ENCODE peak calls at places on chromosomes 13 and 19, in five cellular contexts. V is upper lobe of left lung, C is K562, O is HepG2, N is GM12878. P is an unnamed sample.

GRCh38 chr13:52738719-52739467 is 727 bp downstream of the CNMD start:
- ATAC-seq in C (peak; percentile 93), O (peak; percentile 92), V (peak; percentile 44), N (peak; percentile 68), P (no peak)

GRCh38 chr13:75326173-75327131 is 155.5 kb downstream of the TBC1D4 start:
- ATAC-seq in V (peak; percentile 70), N (peak; percentile 89), O (no peak), C (peak; percentile 85), P (no peak)

GRCh38 chr13:112220925-112221324 is 154.0 kb downstream of the SOX1 start:
- ATAC-seq in C (no peak), N (no peak), O (no peak), V (no peak), P (no peak)

GRCh38 chr19:29872224-29872731 is 60.5 kb downstream of the CCNE1 start:
- ATAC-seq in N (no peak), C (peak; percentile 75), O (no peak), V (no peak), P (no peak)

GRCh38 chr13:45916859-45917418 is 65.4 kb upstream of the SIAH3 start:
- ATAC-seq in V (no peak), O (no peak), C (no peak), N (no peak), P (no peak)

GRCh38 chr19:32238076-32238475 is 107.3 kb upstream of the ZNF507 start:
- ATAC-seq in C (no peak), N (peak; percentile 72), V (no peak), O (no peak), P (no peak)

GRCh38 chr19:16069813-16070365 is 6.4 kb upstream of the TPM4 start:
- ATAC-seq in O (peak; percentile 14), N (no peak), C (peak; percentile 26), V (no peak), P (peak; percentile 0)

GRCh38 chr13:27266937-27267336 is 3.7 kb upstream of the RASL11A start:
- ATAC-seq in C (no peak), O (no peak), V (no peak), N (no peak), P (no peak)

GRCh38 chr13:106287351-106287750 is 248.1 kb downstream of the EFNB2 start:
- ATAC-seq in C (no peak), O (no peak), N (no peak), V (no peak), P (no peak)

GRCh38 chr13:46748300-46748699 is 48.7 kb downstream of the ESD start:
- ATAC-seq in N (no peak), O (no peak), V (no peak), C (no peak), P (no peak)

GRCh38 chr19:38152461-38153379 is 71.3 kb downstream of the DPF1 start:
- ATAC-seq in O (no peak), V (no peak), N (no peak), C (peak; percentile 83), P (no peak)

GRCh38 chr19:41928221-41928683 is at the start of gene ERFL:
- ATAC-seq in C (peak; percentile 70), N (peak; percentile 54), O (peak; percentile 16), V (no peak), P (no peak)

GRCh38 chr19:15788594-15789270 is 1.3 kb downstream of the OR10H5 start:
- ATAC-seq in C (no peak), V (no peak), N (no peak), O (peak; percentile 47), P (no peak)

GRCh38 chr13:95800455-95800854 is 123.5 kb downstream of the DNAJC3 start:
- ATAC-seq in O (no peak), V (no peak), N (no peak), C (no peak), P (no peak)

GRCh38 chr13:24631922-24632321 is 48.3 kb upstream of the ATP12A start:
- ATAC-seq in N (no peak), V (no peak), O (no peak), C (no peak), P (no peak)
- TF ChIP-seq EP300 in N (no peak), V (no peak), O (no peak), C (no peak), P (no peak)

GRCh38 chr19:40603719-40604646 is 2.8 kb downstream of the LTBP4 start:
- ATAC-seq in V (peak; percentile 94), N (peak; percentile 86), C (peak; percentile 83), O (peak; percentile 79), P (peak; percentile 85)

GRCh38 chr19:40604647-40605200 is 3.6 kb downstream of the LTBP4 start:
- ATAC-seq in N (no peak), V (no peak), O (no peak), C (no peak), P (no peak)

GRCh38 chr19:40607311-40607871 is 6.2 kb downstream of the LTBP4 start:
- ATAC-seq in V (no peak), C (no peak), N (no peak), O (no peak), P (no peak)

GRCh38 chr19:40603071-40603718 is 2.0 kb downstream of the LTBP4 start:
- ATAC-seq in V (no peak), C (no peak), O (no peak), N (no peak), P (no peak)

GRCh38 chr19:40605201-40605971 is 4.2 kb downstream of the LTBP4 start:
- ATAC-seq in O (peak; percentile 14), N (peak; percentile 63), V (peak; percentile 52), C (peak; percentile 19), P (peak; percentile 1)
- TF ChIP-seq POLR2AphosphoS5 in O (no peak), N (no peak), V (peak; percentile 42), C (peak; percentile 18), P (no peak)

GRCh38 chr19:55118401-55118991 is 1.1 kb upstream of the PPP1R12C start:
- ATAC-seq in N (no peak), O (no peak), C (peak; percentile 51), V (no peak), P (no peak)

GRCh38 chr19:55116232-55117062 is 990 bp downstream of the PPP1R12C start:
- ATAC-seq in O (peak; percentile 39), C (peak; percentile 53), N (peak; percentile 72), V (peak; percentile 44), P (peak; percentile 28)

GRCh38 chr19:55119053-55119452 is 1.6 kb upstream of the PPP1R12C start:
- ATAC-seq in C (no peak), O (no peak), V (no peak), N (no peak), P (no peak)

GRCh38 chr19:55117063-55117635 is 288 bp downstream of the PPP1R12C start:
- ATAC-seq in N (no peak), V (no peak), O (peak; percentile 38), C (peak; percentile 3), P (peak; percentile 0)

GRCh38 chr19:55117636-55118391 is at the start of gene PPP1R12C:
- ATAC-seq in V (peak; percentile 95), O (peak; percentile 92), N (peak; percentile 92), C (peak; percentile 94), P (peak; percentile 94)
- TF ChIP-seq POLR2A in V (no peak), O (peak; percentile 50), N (peak; percentile 56), C (peak; percentile 87), P (no peak)

GRCh38 chr19:52570005-52570861 is at the start of gene ZNF701:
- ATAC-seq in C (peak; percentile 100), O (peak; percentile 96), V (peak; percentile 100), N (peak; percentile 99), P (peak; percentile 100)
- TF ChIP-seq EP300 in C (no peak), O (no peak), V (no peak), N (no peak), P (no peak)

GRCh38 chr13:93552596-93552995 is 326.0 kb downstream of the GPC6 start:
- ATAC-seq in N (no peak), C (no peak), V (no peak), O (no peak), P (no peak)
- TF ChIP-seq POLR2AphosphoS5 in N (no peak), C (no peak), V (no peak), O (no peak), P (no peak)

GRCh38 chr19:1129535-1129934 is 25.7 kb downstream of the GPX4 start:
- ATAC-seq in O (no peak), C (no peak), V (no peak), N (no peak), P (no peak)

GRCh38 chr19:1133471-1133929 is 29.7 kb downstream of the GPX4 start:
- ATAC-seq in N (peak; percentile 87), V (peak; percentile 7), C (peak; percentile 71), O (peak; percentile 13), P (no peak)

GRCh38 chr19:1130801-1131717 is 27.3 kb downstream of the GPX4 start:
- ATAC-seq in C (peak; percentile 5), O (no peak), V (peak; percentile 0), N (peak; percentile 3), P (peak; percentile 3)

GRCh38 chr19:1132625-1133383 is 29.0 kb downstream of the GPX4 start:
- ATAC-seq in N (peak; percentile 31), V (no peak), C (peak; percentile 5), O (no peak), P (no peak)

DNA sequence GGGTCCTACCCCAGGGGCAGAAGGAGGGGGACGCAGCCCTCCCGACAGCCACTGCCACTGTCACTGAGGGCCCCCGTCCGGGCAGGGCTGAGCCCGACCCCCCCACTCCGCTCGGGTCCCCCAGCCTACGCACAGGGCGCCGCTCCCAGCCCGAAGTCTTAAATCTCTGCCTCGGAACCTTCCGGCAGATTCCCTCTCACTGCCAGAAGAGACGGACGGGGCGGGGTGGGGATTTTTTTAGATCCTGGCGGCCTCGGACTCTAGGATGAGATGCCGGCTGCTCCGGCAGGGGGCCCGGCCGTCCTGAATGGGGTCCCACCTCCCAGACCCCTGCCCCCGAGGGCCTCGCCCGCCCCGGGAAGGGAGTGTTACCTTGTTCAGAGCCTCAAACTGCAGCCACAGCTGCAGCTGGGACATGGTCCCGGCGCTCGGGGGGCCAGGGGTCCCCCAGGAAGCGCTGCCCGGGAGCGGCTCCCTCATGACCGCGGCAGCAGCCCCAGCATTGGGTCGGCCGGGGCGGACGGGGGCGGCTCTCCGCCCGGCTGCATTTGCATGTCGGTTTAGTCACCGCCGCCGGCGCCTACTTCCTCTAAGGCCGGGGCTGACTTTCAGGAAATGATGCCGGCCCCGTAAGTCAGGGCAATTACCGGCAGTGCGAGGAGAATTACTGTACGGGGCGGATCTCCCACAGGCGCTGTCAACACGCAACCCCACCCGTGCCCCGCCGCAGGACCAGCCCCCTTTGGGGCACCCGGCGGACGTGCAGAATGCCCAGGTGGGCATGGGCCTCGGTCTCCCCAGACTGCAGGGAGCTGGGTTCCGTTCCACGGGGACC is 28.1 kb downstream of the GPX4 start:
- ATAC-seq in C (peak; percentile 92), V (peak; percentile 85), N (peak; percentile 76), O (no peak), P (peak; percentile 86)
- TF ChIP-seq POLR2A in C (no peak), V (peak; percentile 52), N (peak; percentile 80), O (no peak), P (peak; percentile 35)

P was measured in gastroesophageal sphincter.